ENCODE peak calls at places on chromosome 4, in four cellular contexts. X is GM03348; R is stimulated activated CD4-positive, alpha-beta T cell treated with anti-CD3 and anti-CD28 coated beads, Interleukin-1b, Interleukin-23, amount 100 ng/mL, for 4 hours; Z is naive B cell. J is an unnamed sample.

GRCh38 chr4:123399638-123400358 is 3.2 kb downstream of the SPRY1 start:
- DNase-seq in X (no peak), R (no peak), Z (peak), J (no peak)

GRCh38 chr4:135770505-135770904 is 1568.9 kb upstream of the PABPC4L start:
- DNase-seq in X (no peak), R (no peak), Z (no peak), J (no peak)

GRCh38 chr4:147103403-147103946 is 157.8 kb upstream of the TTC29 start:
- DNase-seq in X (peak), R (no peak), Z (no peak), J (peak)

GRCh38 chr4:86498560-86499166 is 95.5 kb upstream of the PTPN13 start:
- DNase-seq in X (peak), R (no peak), Z (peak), J (peak)

GRCh38 chr4:10008208-10009005 is 12.9 kb downstream of the SLC2A9 start:
- DNase-seq in X (no peak), R (no peak), Z (no peak), J (no peak)

GRCh38 chr4:110733901-110734300 is 111.0 kb upstream of the PITX2 start:
- DNase-seq in X (no peak), R (no peak), Z (no peak), J (peak)

GRCh38 chr4:128225148-128225547 is 62.5 kb downstream of the PGRMC2 start:
- DNase-seq in X (peak), R (no peak), Z (no peak), J (peak)

GRCh38 chr4:101708640-101709039 is 81.9 kb upstream of the BANK1 start:
- DNase-seq in X (no peak), R (no peak), Z (no peak), J (no peak)

GRCh38 chr4:17690898-17691297 is 76.5 kb downstream of the MED28 start:
- DNase-seq in X (no peak), R (no peak), Z (no peak), J (no peak)

GRCh38 chr4:32958586-32958985 is 2238.4 kb downstream of the PCDH7 start:
- DNase-seq in X (no peak), R (no peak), Z (no peak), J (no peak)

GRCh38 chr4:19455850-19456602 is 795.7 kb upstream of the SLIT2 start:
- DNase-seq in X (no peak), R (no peak), Z (no peak), J (no peak)